ENCODE peak calls at places on chromosomes 2 and 18, in seven cellular contexts. I is cardiac fibroblast; L is right lobe of liver; W is RWPE1; Q is CD4-positive, alpha-beta T cell; O is brain microvascular endothelial cell; X is nephron progenitor cell. E is an unnamed sample.
A peak's percentile ranks its signal among the peaks of the same experiment; 100 is the strongest.

GRCh38 chr2:226325541-226325940 is 474.1 kb downstream of the IRS1 start:
- DNase-seq in I (peak; percentile 23), L (no peak), W (no peak), Q (no peak), O (no peak), X (no peak), E (no peak)

GRCh38 chr18:58668897-58669296 is 2.4 kb upstream of the MALT1 start:
- DNase-seq in I (no peak), L (no peak), W (peak; percentile 39), Q (no peak), O (peak; percentile 11), X (no peak), E (no peak)

GRCh38 chr2:120647487-120647886 is 88.2 kb upstream of the GLI2 start:
- DNase-seq in I (peak; percentile 57), L (no peak), W (peak; percentile 18), Q (no peak), O (peak; percentile 13), X (no peak), E (no peak)

GRCh38 chr18:39938678-39939077 is 2016.4 kb upstream of the PIK3C3 start:
- DNase-seq in I (no peak), L (no peak), W (no peak), Q (no peak), O (no peak), X (no peak), E (no peak)

GRCh38 chr2:48467637-48468036 is 62.3 kb upstream of the STON1 start:
- DNase-seq in I (no peak), L (no peak), W (no peak), Q (no peak), O (no peak), X (no peak), E (no peak)

GRCh38 chr18:57839942-57840381 is 36.8 kb upstream of the ATP8B1 start:
- DNase-seq in I (peak; percentile 55), L (no peak), W (peak; percentile 52), Q (no peak), O (peak; percentile 85), X (no peak), E (no peak)

GRCh38 chr2:70328921-70329561 is 27.2 kb upstream of the FAM136A start:
- DNase-seq in I (no peak), L (peak; percentile 54), W (peak; percentile 95), Q (no peak), O (no peak), X (no peak), E (no peak)

GRCh38 chr2:146734042-146734715 is 1110.7 kb upstream of the ACVR2A start:
- DNase-seq in I (peak; percentile 85), L (no peak), W (peak; percentile 46), Q (no peak), O (peak; percentile 47), X (no peak), E (no peak)

GRCh38 chr18:77008576-77009315 is 123.8 kb downstream of the MBP start:
- DNase-seq in I (no peak), L (no peak), W (no peak), Q (no peak), O (no peak), X (no peak), E (no peak)

GRCh38 chr18:68219274-68219673 is 495.6 kb downstream of the TMX3 start:
- DNase-seq in I (peak; percentile 9), L (no peak), W (no peak), Q (no peak), O (no peak), X (no peak), E (no peak)

GRCh38 chr18:67217551-67218166 is 298.9 kb downstream of the DSEL start:
- DNase-seq in I (peak; percentile 82), L (peak; percentile 52), W (peak; percentile 25), Q (peak; percentile 16), O (peak; percentile 65), X (peak; percentile 61), E (peak; percentile 33)

GRCh38 chr2:63538409-63538808 is 49.9 kb downstream of the WDPCP start:
- DNase-seq in I (no peak), L (no peak), W (no peak), Q (no peak), O (no peak), X (no peak), E (no peak)

GRCh38 chr2:96928277-96928781 is 58.1 kb downstream of the FAM178B start:
- DNase-seq in I (no peak), L (no peak), W (no peak), Q (no peak), O (no peak), X (no peak), E (no peak)

GRCh38 chr2:219352448-219353023 is 20.0 kb upstream of the RESP18 start:
- DNase-seq in I (peak; percentile 71), L (peak; percentile 52), W (peak; percentile 55), Q (peak; percentile 48), O (peak; percentile 74), X (peak; percentile 78), E (no peak)

GRCh38 chr2:239150125-239151011 is 250.5 kb downstream of the HDAC4 start:
- DNase-seq in I (no peak), L (peak; percentile 18), W (no peak), Q (peak; percentile 6), O (no peak), X (peak; percentile 0), E (peak; percentile 19)

GRCh38 chr2:129575880-129576279 is 403.6 kb upstream of the RAB6C start:
- DNase-seq in I (no peak), L (no peak), W (no peak), Q (no peak), O (no peak), X (no peak), E (no peak)

GRCh38 chr2:121200011-121200347 is 85.0 kb downstream of the TFCP2L1 start:
- DNase-seq in I (no peak), L (no peak), W (no peak), Q (no peak), O (no peak), X (no peak), E (no peak)

GRCh38 chr2:80007722-80008503 is 296.6 kb downstream of the LRRTM1 start:
- DNase-seq in I (no peak), L (no peak), W (no peak), Q (no peak), O (no peak), X (no peak), E (no peak)

GRCh38 chr2:112150447-112150846 is 12.3 kb downstream of the FBLN7 start:
- DNase-seq in I (peak; percentile 88), L (no peak), W (peak; percentile 20), Q (no peak), O (peak; percentile 96), X (no peak), E (no peak)

GRCh38 chr2:15049096-15049993 is 416.8 kb downstream of the LRATD1 start:
- DNase-seq in I (no peak), L (no peak), W (no peak), Q (no peak), O (no peak), X (no peak), E (no peak)

GRCh38 chr2:231245253-231246094 is 47.0 kb downstream of the ARMC9 start:
- DNase-seq in I (peak; percentile 13), L (no peak), W (no peak), Q (no peak), O (no peak), X (no peak), E (no peak)

GRCh38 chr2:222398446-222398885 is 25.9 kb upstream of the SGPP2 start:
- DNase-seq in I (peak; percentile 3), L (no peak), W (no peak), Q (no peak), O (no peak), X (no peak), E (no peak)

GRCh38 chr2:164388511-164388910 is 232.8 kb downstream of the GRB14 start:
- DNase-seq in I (peak; percentile 31), L (no peak), W (peak; percentile 68), Q (no peak), O (peak; percentile 81), X (no peak), E (no peak)

GRCh38 chr18:67771271-67771670 is 254.8 kb upstream of the DSEL start:
- DNase-seq in I (peak; percentile 49), L (no peak), W (peak; percentile 26), Q (no peak), O (peak; percentile 29), X (no peak), E (no peak)

GRCh38 chr2:85171916-85172315 is 38.7 kb downstream of the TCF7L1 start:
- DNase-seq in I (no peak), L (no peak), W (no peak), Q (no peak), O (no peak), X (no peak), E (no peak)

GRCh38 chr2:138395565-138396306 is 105.8 kb upstream of the SPOPL start:
- DNase-seq in I (peak; percentile 75), L (no peak), W (peak; percentile 31), Q (no peak), O (peak; percentile 40), X (no peak), E (no peak)

GRCh38 chr2:138391956-138392355 is 109.6 kb upstream of the SPOPL start:
- DNase-seq in I (no peak), L (no peak), W (no peak), Q (no peak), O (no peak), X (no peak), E (no peak)

DNA sequence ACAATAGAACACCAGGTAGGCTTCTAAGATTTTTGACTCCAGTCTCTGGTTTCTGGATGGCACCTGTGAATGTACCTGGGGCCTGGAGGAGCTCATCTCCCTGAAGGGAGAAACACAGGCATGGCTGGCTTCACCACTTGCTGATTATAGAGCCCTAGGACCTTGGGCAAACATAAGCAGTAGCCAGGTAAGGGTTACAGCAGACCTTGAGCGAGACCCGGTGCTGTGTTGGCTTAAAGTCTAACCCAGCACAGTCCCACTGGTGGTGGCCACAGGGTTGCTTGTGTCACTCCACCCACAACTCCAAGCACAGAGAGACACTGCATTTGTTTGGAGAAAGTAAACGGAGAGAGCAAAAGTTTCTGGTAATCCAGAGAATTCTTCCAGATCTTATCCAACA is 104.7 kb upstream of the SPOPL start:
- DNase-seq in I (no peak), L (no peak), W (no peak), Q (no peak), O (no peak), X (no peak), E (no peak)
- TF ChIP-seq CTCF in I (no peak), L (no peak), W (no peak), Q (no peak), O (no peak), X (no peak), E (no peak)

GRCh38 chr2:156598563-156598962 is 162.4 kb downstream of the GPD2 start:
- DNase-seq in I (no peak), L (no peak), W (no peak), Q (no peak), O (no peak), X (no peak), E (no peak)
- TF ChIP-seq CTCF in I (no peak), L (no peak), W (no peak), Q (no peak), O (no peak), X (no peak), E (no peak)

GRCh38 chr2:99154643-99155536 is at the start of the genes LIPT1 and TSGA10:
- DNase-seq in I (peak; percentile 93), L (peak; percentile 94), W (peak; percentile 94), Q (peak; percentile 88), O (peak; percentile 80), X (peak; percentile 87), E (peak; percentile 72)
- TF ChIP-seq CTCF in I (no peak), L (no peak), W (no peak), Q (no peak), O (peak; percentile 25), X (no peak), E (no peak)

DNA sequence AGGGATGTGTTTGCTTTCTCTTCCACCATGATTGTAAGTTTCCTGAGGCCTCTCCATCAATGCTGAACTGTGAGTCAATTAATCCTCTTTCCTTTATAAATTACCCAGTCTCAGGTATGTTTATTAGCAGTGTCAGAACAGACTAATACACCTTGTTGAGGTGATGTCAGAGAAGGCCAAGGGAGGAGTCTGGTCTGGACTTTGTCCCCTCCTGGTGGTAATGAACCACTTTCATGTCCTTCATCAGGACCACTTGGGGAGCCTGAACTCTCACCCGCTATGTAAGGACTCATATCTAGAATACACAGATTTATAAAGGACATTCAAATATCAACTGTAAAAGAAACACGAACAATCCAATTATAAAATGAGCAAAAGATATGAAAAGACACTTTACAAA is 2.9 kb upstream of the CTAGE1 start:
- DNase-seq in I (no peak), L (no peak), W (no peak), Q (no peak), O (no peak), X (no peak), E (no peak)
- TF ChIP-seq CTCF in I (no peak), L (no peak), W (no peak), Q (no peak), O (no peak), X (no peak), E (no peak)

E was measured in omental fat pad.